ENCODE peak calls at places on chromosomes 3 and 15, in six cellular contexts. I, Y, U, T, K and N are unnamed samples.

GRCh38 chr3:183252973-183253363 is at the start of gene B3GNT5:
- DNase-seq in I (peak), Y (peak), U (no peak), T (peak), K (no peak), N (peak)

GRCh38 chr3:138348107-138348949 is at the start of gene MRAS:
- DNase-seq in I (peak), Y (peak), U (peak), T (no peak), K (peak), N (peak)

GRCh38 chr15:92467245-92467644 is 73.6 kb downstream of the ST8SIA2 start:
- DNase-seq in I (no peak), Y (no peak), U (no peak), T (no peak), K (no peak), N (peak)

GRCh38 chr3:8635625-8636024 is 9.0 kb downstream of the SSUH2 start:
- DNase-seq in I (no peak), Y (no peak), U (no peak), T (no peak), K (no peak), N (peak)

GRCh38 chr15:25848769-25849430 is 14.2 kb downstream of the ATP10A start:
- DNase-seq in I (no peak), Y (no peak), U (no peak), T (no peak), K (no peak), N (no peak)

GRCh38 chr3:100401674-100402036 is 316 bp downstream of the LNP1 start:
- DNase-seq in I (peak), Y (peak), U (peak), T (peak), K (peak), N (no peak)

GRCh38 chr3:171108066-171108465 is 81.5 kb upstream of the SLC2A2 start:
- DNase-seq in I (peak), Y (peak), U (no peak), T (no peak), K (peak), N (no peak)

GRCh38 chr3:138187296-138188012 is at the start of gene ARMC8:
- DNase-seq in I (peak), Y (no peak), U (peak), T (peak), K (peak), N (peak)

GRCh38 chr3:142930510-142930909 is 33.0 kb downstream of the PAQR9 start:
- DNase-seq in I (no peak), Y (peak), U (no peak), T (no peak), K (peak), N (no peak)
- TF ChIP-seq CTCF in I (no peak), Y (no peak), U (no peak), T (no peak), K (peak), N (no peak)

GRCh38 chr3:30620402-30621360 is 14.3 kb downstream of the TGFBR2 start:
- DNase-seq in I (no peak), Y (no peak), U (no peak), T (no peak), K (no peak), N (no peak)

GRCh38 chr3:30617653-30618052 is 11.3 kb downstream of the TGFBR2 start:
- DNase-seq in I (no peak), Y (no peak), U (no peak), T (no peak), K (no peak), N (no peak)

GRCh38 chr3:30618508-30618907 is 12.1 kb downstream of the TGFBR2 start:
- DNase-seq in I (no peak), Y (no peak), U (no peak), T (no peak), K (no peak), N (no peak)

GRCh38 chr3:30617069-30617468 is 10.7 kb downstream of the TGFBR2 start:
- DNase-seq in I (no peak), Y (no peak), U (no peak), T (no peak), K (no peak), N (no peak)

DNA sequence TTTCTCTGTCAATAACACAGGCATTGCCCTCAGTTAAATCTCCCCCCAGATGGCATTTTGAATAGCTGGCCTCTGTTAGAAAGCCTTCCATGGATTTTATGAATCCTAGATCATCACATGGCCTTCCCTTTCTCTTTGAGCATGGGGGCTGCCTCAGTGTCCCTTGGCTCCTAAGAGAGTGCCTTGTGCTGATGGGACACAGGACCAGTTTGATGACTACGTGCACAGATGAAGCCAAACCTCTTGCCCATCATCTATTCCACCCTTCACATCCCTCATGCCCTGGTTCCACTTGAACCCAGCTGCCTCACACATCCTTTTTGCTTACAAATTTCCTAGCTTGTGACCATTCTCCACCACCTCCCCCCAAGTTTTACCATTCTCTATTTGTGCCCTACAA is 12.9 kb downstream of the TGFBR2 start:
- DNase-seq in I (no peak), Y (no peak), U (no peak), T (no peak), K (no peak), N (no peak)
- H3K4me3 ChIP-seq in I (no peak), Y (no peak), U (no peak), T (no peak), K (no peak), N (no peak)

GRCh38 chr3:187987162-187987561 is 166.8 kb upstream of the LPP start:
- DNase-seq in I (no peak), Y (no peak), U (no peak), T (no peak), K (no peak), N (no peak)

GRCh38 chr3:187985636-187986035 is 168.3 kb upstream of the LPP start:
- DNase-seq in I (no peak), Y (peak), U (no peak), T (no peak), K (no peak), N (no peak)

GRCh38 chr3:187987919-187988318 is 166.0 kb upstream of the LPP start:
- DNase-seq in I (no peak), Y (no peak), U (no peak), T (no peak), K (no peak), N (no peak)

GRCh38 chr3:187983484-187984124 is 170.4 kb upstream of the LPP start:
- DNase-seq in I (no peak), Y (no peak), U (peak), T (no peak), K (no peak), N (no peak)

DNA sequence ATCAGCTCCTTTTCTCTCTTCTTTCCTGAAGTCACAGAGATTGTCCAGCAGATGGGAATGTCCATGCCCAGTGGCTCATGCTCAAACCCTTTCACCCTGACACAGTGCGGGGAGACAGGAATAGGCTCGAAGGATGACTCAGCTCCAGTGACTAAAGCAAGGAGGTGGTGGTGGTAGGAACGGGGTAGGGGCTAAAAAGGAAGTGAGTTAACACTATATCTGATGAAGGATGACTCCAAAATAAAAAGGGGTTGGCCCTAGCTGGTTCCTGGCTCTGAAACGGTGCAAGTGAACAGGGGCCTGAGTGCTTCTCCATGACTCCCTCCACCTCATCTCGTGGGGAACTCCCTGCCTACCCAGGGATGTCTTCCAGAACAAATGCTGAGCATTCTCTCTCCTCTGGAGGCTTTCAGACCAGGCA is 167.4 kb upstream of the LPP start:
- DNase-seq in I (peak), Y (peak), U (no peak), T (no peak), K (peak), N (no peak)
- TF ChIP-seq CTCF in I (no peak), Y (no peak), U (no peak), T (no peak), K (peak), N (no peak)

DNA sequence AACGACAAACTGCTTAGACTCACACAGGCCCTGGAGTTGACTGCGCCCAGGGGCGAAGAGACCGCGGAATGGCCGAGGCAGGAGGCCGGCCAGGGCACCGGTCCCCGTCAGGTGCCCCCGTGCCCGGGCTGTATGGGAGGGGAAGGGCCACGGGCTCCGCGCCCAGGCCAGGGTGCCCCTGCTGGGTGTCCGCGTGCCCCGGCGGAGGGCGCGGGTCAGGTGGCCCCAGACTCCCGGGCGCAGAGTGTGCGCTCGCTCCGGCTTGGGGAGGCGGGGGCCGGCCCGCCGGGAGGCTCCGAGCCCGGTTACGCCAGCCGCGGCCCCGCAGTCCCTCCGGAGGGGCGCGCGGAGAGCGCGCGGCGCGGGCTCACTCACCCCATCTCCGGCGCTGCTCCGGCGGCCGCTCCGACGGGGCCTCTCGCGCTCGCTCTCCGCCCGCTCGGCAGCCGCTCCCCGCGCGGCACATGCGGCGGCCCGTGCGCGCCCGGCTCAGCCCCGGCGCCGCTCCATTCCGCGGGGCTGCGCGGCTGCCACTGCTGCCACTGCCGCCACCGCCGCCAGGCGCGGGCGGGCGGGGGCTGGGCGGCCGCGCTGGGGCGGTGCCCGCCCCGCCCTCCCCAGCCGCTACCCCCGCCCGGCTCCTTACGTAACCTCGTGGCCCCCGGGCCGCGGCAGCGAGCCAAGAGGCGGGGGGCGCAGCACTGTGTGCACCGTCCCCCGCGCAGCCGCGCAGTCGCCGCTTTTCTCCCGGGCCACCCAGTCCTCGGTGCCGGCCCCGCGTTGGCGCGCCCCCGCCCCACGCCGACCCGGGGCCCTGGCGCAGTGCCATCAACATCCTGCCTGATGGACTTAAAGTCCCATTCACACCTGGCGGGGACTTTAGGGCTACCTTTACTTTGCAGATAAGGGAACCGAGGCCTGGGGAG is at the start of gene HOMER2:
- DNase-seq in I (peak), Y (no peak), U (no peak), T (no peak), K (no peak), N (peak)
- H3K4me3 ChIP-seq in I (peak), Y (peak), U (peak), T (peak), K (peak), N (peak)

GRCh38 chr15:62241135-62241770 is 76.2 kb upstream of the C2CD4B start:
- DNase-seq in I (peak), Y (peak), U (no peak), T (no peak), K (no peak), N (peak)
- TF ChIP-seq CTCF in I (peak), Y (peak), U (no peak), T (no peak), K (peak), N (peak)

GRCh38 chr3:45987368-45988099 is 8.1 kb downstream of the FYCO1 start:
- DNase-seq in I (no peak), Y (peak), U (no peak), T (no peak), K (peak), N (no peak)
- H3K4me3 ChIP-seq in I (no peak), Y (no peak), U (no peak), T (no peak), K (no peak), N (no peak)